ENCODE peak calls at places on chromosomes 11 and 22, in four cellular contexts. One of them, this sample, is unnamed.

GRCh38 chr22:33242078-33242477 is 183.9 kb upstream of the SYN3 start:
- DNase-seq in PC-3: no peak
- DNase-seq in BE2C: no peak
- DNase-seq in stomach: no peak
- DNase-seq in this sample: no peak

GRCh38 chr11:123587559-123587958 is 66.9 kb downstream of the SCN3B start:
- DNase-seq in PC-3: no peak
- DNase-seq in BE2C: no peak
- DNase-seq in stomach: peak; percentile 75
- DNase-seq in this sample: no peak

GRCh38 chr11:113278925-113279324 is 35.5 kb upstream of the TTC12 start:
- DNase-seq in PC-3: no peak
- DNase-seq in BE2C: no peak
- DNase-seq in stomach: no peak
- DNase-seq in this sample: no peak

GRCh38 chr11:108929241-108929640 is 264.4 kb downstream of the DDX10 start:
- DNase-seq in PC-3: peak; percentile 97
- DNase-seq in BE2C: no peak
- DNase-seq in stomach: no peak
- DNase-seq in this sample: no peak

GRCh38 chr11:9906043-9906791 is 242.3 kb downstream of the SWAP70 start:
- DNase-seq in PC-3: peak; percentile 95
- DNase-seq in BE2C: no peak
- DNase-seq in stomach: no peak
- DNase-seq in this sample: no peak

GRCh38 chr11:35541621-35542375 is 16.4 kb upstream of the PAMR1 start:
- DNase-seq in PC-3: no peak
- DNase-seq in BE2C: no peak
- DNase-seq in stomach: no peak
- DNase-seq in this sample: no peak

GRCh38 chr22:43862074-43862881 is at the start of gene SULT4A1:
- DNase-seq in PC-3: no peak
- DNase-seq in BE2C: peak; percentile 51
- DNase-seq in stomach: no peak
- DNase-seq in this sample: no peak

GRCh38 chr11:26827567-26828037 is 105.7 kb upstream of the SLC5A12 start:
- DNase-seq in PC-3: no peak
- DNase-seq in BE2C: peak; percentile 28
- DNase-seq in stomach: no peak
- DNase-seq in this sample: peak; percentile 9

GRCh38 chr11:118060081-118060661 is 16.7 kb upstream of the TMPRSS4 start:
- DNase-seq in PC-3: no peak
- DNase-seq in BE2C: no peak
- DNase-seq in stomach: no peak
- DNase-seq in this sample: no peak

GRCh38 chr11:111086058-111086457 is 159.5 kb upstream of the POU2AF2 start:
- DNase-seq in PC-3: no peak
- DNase-seq in BE2C: no peak
- DNase-seq in stomach: no peak
- DNase-seq in this sample: no peak

GRCh38 chr11:130499828-130500227 is 51.4 kb downstream of the ADAMTS15 start:
- DNase-seq in PC-3: no peak
- DNase-seq in BE2C: no peak
- DNase-seq in stomach: no peak
- DNase-seq in this sample: no peak

GRCh38 chr11:16785520-16786128 is 47.2 kb downstream of the C11orf58 start:
- DNase-seq in PC-3: peak; percentile 71
- DNase-seq in BE2C: peak; percentile 50
- DNase-seq in stomach: peak; percentile 71
- DNase-seq in this sample: peak; percentile 49

GRCh38 chr11:16786131-16786530 is 47.7 kb downstream of the C11orf58 start:
- DNase-seq in PC-3: no peak
- DNase-seq in BE2C: no peak
- DNase-seq in stomach: no peak
- DNase-seq in this sample: no peak

GRCh38 chr11:16783321-16783801 is 44.9 kb downstream of the C11orf58 start:
- DNase-seq in PC-3: no peak
- DNase-seq in BE2C: no peak
- DNase-seq in stomach: no peak
- DNase-seq in this sample: no peak

GRCh38 chr11:16784097-16784496 is 45.6 kb downstream of the C11orf58 start:
- DNase-seq in PC-3: no peak
- DNase-seq in BE2C: no peak
- DNase-seq in stomach: no peak
- DNase-seq in this sample: no peak

GRCh38 chr11:16784671-16785070 is 46.2 kb downstream of the C11orf58 start:
- DNase-seq in PC-3: no peak
- DNase-seq in BE2C: no peak
- DNase-seq in stomach: no peak
- DNase-seq in this sample: no peak
- H3K4me1 ChIP-seq in PC-3: peaks cover 37% of the 10 kb centered on the region
- H3K4me1 ChIP-seq in BE2C: no peaks in the 10 kb centered on the region
- H3K4me1 ChIP-seq in stomach: peaks cover 31% of the 10 kb centered on the region
- H3K4me1 ChIP-seq in this sample: peaks cover 5% of the 10 kb centered on the region

DNA sequence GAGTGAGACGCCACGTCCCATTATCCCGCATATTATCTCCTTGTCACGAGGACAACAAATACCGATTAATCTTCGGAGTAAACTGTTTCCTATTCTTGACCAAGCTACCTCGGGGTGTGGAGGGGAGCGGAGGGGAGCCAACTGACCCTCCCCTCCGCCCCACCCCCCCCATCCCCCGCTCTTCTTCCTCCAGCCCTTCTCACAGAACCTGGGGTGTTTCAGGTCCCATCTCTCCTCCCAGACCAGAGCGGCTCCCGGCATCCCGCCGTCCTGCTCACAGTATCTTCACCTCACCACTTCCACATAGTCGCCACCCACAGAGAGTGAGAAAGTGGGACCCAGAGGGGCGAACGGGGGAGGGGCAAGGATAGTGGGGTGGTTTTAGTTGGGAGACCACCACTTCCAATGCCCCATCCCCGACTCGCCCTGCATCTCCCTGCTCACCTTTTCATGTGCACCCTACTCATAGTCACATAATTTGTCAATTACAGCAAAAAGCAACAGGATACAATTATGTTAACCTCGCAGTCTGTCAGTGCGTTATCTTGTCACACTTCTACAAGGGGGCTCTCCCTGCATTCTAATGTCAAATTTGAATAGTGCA is 11.2 kb downstream of the PAX6 start:
- DNase-seq in PC-3: no peak
- DNase-seq in BE2C: no peak
- DNase-seq in stomach: no peak
- DNase-seq in this sample: no peak
- H3K9me3 ChIP-seq in PC-3: no peaks in the 10 kb centered on the region
- H3K9me3 ChIP-seq in BE2C: no peaks in the 10 kb centered on the region
- H3K9me3 ChIP-seq in stomach: no peaks in the 10 kb centered on the region
- H3K9me3 ChIP-seq in this sample: no peaks in the 10 kb centered on the region

GRCh38 chr11:14819596-14819995 is 72.4 kb downstream of the CYP2R1 start:
- DNase-seq in PC-3: no peak
- DNase-seq in BE2C: no peak
- DNase-seq in stomach: no peak
- DNase-seq in this sample: no peak
- H3K36me3 ChIP-seq in PC-3: no peaks in the 10 kb centered on the region
- H3K36me3 ChIP-seq in BE2C: no peaks in the 10 kb centered on the region
- H3K36me3 ChIP-seq in stomach: no peaks in the 10 kb centered on the region
- H3K36me3 ChIP-seq in this sample: no peaks in the 10 kb centered on the region

DNA sequence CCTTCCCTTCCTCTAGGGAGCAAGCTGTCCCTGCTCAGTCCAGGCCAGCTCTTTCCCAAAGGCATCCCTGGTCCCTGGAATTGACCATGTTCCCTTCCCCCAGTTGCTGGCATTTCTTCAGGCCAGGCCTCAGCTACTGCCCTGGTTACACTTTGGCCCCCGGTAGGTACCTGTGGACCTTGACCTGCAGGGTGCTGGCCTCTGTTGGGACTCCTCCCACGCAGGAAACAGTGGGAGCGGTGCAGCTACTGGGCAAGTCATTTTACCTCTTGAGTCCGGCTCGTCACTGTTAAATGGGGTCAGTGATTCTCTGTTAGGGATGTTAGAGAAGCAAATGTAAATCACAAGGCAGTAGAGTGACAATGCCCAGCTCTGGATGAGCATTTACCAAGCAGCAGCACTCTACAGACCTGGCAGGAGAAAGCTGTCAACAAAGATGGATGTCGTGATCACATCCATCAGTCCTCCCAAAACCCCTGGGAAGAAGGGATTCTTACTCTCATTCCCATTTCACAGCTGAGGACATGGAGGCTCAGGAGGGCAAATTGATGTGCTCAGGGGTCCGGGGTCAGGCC is 16.9 kb downstream of the MYO7A start:
- DNase-seq in PC-3: no peak
- DNase-seq in BE2C: no peak
- DNase-seq in stomach: peak; percentile 31
- DNase-seq in this sample: no peak
- H3K4me1 ChIP-seq in PC-3: peaks cover 6% of the 10 kb centered on the region
- H3K4me1 ChIP-seq in BE2C: peaks cover 3% of the 10 kb centered on the region
- H3K4me1 ChIP-seq in stomach: peaks cover 8% of the 10 kb centered on the region
- H3K4me1 ChIP-seq in this sample: no peaks in the 10 kb centered on the region

DNA sequence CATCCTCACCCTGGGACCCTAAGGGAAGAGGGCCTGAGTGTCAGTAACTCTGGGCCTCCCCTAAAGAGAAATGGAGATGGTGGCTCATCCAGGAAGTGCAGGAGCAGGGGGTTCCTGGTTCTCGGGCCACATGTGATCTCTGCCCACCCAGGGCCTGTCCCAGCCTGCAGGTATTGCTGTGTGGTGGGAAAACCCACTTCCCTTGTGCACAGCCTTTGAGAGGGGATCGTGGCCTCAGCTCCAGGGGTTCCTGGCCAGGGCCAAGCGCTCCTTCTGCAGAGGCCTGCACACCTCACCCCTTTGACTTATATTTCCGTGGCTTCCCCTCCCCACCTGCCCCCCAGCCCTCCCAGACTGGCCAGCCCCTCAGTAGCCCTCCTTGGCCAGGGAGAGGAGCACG is 213.5 kb downstream of the OR4C45 start:
- DNase-seq in PC-3: no peak
- DNase-seq in BE2C: no peak
- DNase-seq in stomach: no peak
- DNase-seq in this sample: peak; percentile 29
- H3K9me3 ChIP-seq in PC-3: no peaks in the 10 kb centered on the region
- H3K9me3 ChIP-seq in BE2C: no peaks in the 10 kb centered on the region
- H3K9me3 ChIP-seq in stomach: peaks cover 3% of the 10 kb centered on the region
- H3K9me3 ChIP-seq in this sample: no peaks in the 10 kb centered on the region

GRCh38 chr22:39308614-39309363 is 10.6 kb downstream of the RPL3 start:
- DNase-seq in PC-3: peak; percentile 89
- DNase-seq in BE2C: no peak
- DNase-seq in stomach: peak; percentile 59
- DNase-seq in this sample: peak; percentile 45
- H3K36me3 ChIP-seq in PC-3: peaks cover 14% of the 10 kb centered on the region
- H3K36me3 ChIP-seq in BE2C: peaks cover 59% of the 10 kb centered on the region
- H3K36me3 ChIP-seq in stomach: peaks cover 24% of the 10 kb centered on the region
- H3K36me3 ChIP-seq in this sample: peaks cover 22% of the 10 kb centered on the region

GRCh38 chr11:121157756-121158155 is 56.7 kb downstream of the TECTA start:
- DNase-seq in PC-3: no peak
- DNase-seq in BE2C: no peak
- DNase-seq in stomach: no peak
- DNase-seq in this sample: no peak
- H3K4me1 ChIP-seq in PC-3: no peaks in the 10 kb centered on the region
- H3K4me1 ChIP-seq in BE2C: no peaks in the 10 kb centered on the region
- H3K4me1 ChIP-seq in stomach: no peaks in the 10 kb centered on the region
- H3K4me1 ChIP-seq in this sample: no peaks in the 10 kb centered on the region

DNA sequence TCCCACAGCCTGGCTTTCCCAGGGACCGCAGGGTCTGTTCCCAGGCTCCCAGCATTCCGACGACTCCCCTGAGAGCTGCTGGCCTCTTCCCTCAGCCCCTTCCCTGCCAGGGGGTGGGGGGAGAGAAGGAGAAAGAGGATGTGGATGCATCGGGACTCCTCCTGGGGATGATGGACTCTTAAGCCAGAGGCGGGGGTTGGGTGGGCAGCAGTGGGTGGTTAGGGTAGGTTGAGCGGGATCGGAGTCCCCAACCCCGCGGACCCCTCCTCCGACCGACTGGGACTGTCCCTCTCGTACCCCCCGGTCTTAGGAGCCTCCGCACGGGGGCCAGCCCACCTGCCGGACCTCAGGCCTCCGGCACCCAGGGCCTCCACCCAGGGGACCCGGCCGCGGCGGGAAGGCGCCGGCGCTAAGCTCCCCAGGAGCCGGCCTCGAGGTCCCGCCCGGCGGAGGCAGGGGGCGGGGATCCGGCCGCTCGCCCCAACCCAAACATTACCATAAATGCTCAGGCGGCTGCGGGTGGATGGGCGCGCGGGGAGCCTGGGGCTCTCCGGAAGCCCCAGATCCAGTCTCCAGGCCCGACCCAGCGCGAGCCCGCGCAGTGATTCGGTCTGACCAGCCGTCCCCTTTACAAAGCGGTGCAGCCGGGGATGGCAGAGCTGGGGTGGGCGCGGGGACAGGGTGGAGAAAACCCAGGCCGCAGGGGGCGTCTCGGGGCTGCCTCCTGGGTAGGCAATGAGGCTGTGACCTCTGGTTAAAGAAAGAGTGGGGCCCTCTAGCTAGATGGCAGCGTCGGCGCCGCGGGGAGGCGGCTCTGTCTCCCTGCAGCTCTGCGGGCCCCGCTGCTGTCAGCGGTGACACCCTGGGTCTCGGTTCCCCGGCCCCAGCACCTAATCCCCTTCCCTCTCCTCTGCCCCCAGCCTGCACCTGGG is 3.9 kb upstream of the MCAM start:
- DNase-seq in PC-3: peak; percentile 21
- DNase-seq in BE2C: no peak
- DNase-seq in stomach: peak; percentile 64
- DNase-seq in this sample: no peak
- H3K9me3 ChIP-seq in PC-3: no peaks in the 10 kb centered on the region
- H3K9me3 ChIP-seq in BE2C: no peaks in the 10 kb centered on the region
- H3K9me3 ChIP-seq in stomach: no peaks in the 10 kb centered on the region
- H3K9me3 ChIP-seq in this sample: no peaks in the 10 kb centered on the region

GRCh38 chr22:20107951-20108756 is 7.8 kb upstream of the RANBP1 start:
- DNase-seq in PC-3: no peak
- DNase-seq in BE2C: no peak
- DNase-seq in stomach: no peak
- DNase-seq in this sample: no peak

GRCh38 chr22:20106205-20106848 is 9.6 kb upstream of the RANBP1 start:
- DNase-seq in PC-3: no peak
- DNase-seq in BE2C: no peak
- DNase-seq in stomach: no peak
- DNase-seq in this sample: peak; percentile 20

GRCh38 chr22:20106849-20107237 is 9.1 kb upstream of the RANBP1 start:
- DNase-seq in PC-3: no peak
- DNase-seq in BE2C: no peak
- DNase-seq in stomach: no peak
- DNase-seq in this sample: no peak

GRCh38 chr22:20108757-20109230 is 7.1 kb upstream of the RANBP1 start:
- DNase-seq in PC-3: no peak
- DNase-seq in BE2C: no peak
- DNase-seq in stomach: no peak
- DNase-seq in this sample: no peak

DNA sequence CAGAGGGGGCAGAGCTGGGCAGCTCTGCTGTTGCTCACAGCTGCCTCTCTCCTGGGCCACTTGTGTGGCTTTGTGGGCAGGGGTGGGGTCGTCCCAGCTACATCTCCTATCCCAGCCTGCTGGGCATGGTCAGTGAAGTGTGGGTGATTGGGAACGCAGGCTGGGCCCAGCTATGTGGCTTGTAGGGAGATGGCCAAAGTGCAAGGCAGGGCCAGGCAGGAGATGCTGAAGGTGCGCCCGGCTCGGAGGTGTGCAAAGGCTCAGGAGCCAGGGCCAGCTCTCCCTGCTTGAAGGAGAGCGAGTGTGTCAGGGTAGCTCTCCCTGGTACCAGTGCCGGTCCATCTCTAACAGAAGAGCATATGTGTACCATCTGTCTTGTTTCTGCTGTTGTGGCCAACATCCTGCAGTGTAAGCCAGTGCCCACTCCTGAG is 8.4 kb upstream of the RANBP1 start:
- DNase-seq in PC-3: no peak
- DNase-seq in BE2C: no peak
- DNase-seq in stomach: no peak
- DNase-seq in this sample: no peak
- H3K36me3 ChIP-seq in PC-3: peaks cover 28% of the 10 kb centered on the region
- H3K36me3 ChIP-seq in BE2C: peaks cover 96% of the 10 kb centered on the region
- H3K36me3 ChIP-seq in stomach: peaks cover 78% of the 10 kb centered on the region
- H3K36me3 ChIP-seq in this sample: no peaks in the 10 kb centered on the region